ENCODE peak calls at places on chromosomes 13 and 19, in nine cellular contexts. D is mammary epithelial cell, V is left lung, B is PC-9, L is thoracic aorta, U is cardiac muscle cell, J is OCI-LY7, O is body of pancreas, X is breast epithelium. I is an unnamed sample.

GRCh38 chr13:81142306-81142999 is 801.5 kb upstream of the SPRY2 start:
- DNase-seq in V (no peak), O (no peak), B (no peak), U (no peak), D (no peak), X (no peak), J (no peak), L (no peak), I (no peak)

GRCh38 chr13:29849071-29849541 is 1.3 kb downstream of the UBL3 start:
- DNase-seq in D (peak), L (no peak), U (peak), V (no peak), B (no peak), O (peak), J (peak), X (no peak), I (peak)

GRCh38 chr19:7482584-7483439 is 6.0 kb downstream of the PEX11G start:
- DNase-seq in O (no peak), V (peak), D (peak), U (no peak), J (no peak), L (no peak), X (no peak), B (no peak), I (no peak)

GRCh38 chr19:28737021-28737525 is 475.9 kb downstream of the UQCRFS1 start:
- DNase-seq in J (peak), V (no peak), U (peak), O (no peak), L (no peak), B (no peak), D (peak), X (no peak), I (no peak)

GRCh38 chr13:89750371-89750770 is 1597.1 kb upstream of the MIR17HG start:
- DNase-seq in J (no peak), D (no peak), X (no peak), V (no peak), O (no peak), L (no peak), U (no peak), B (no peak), I (no peak)

GRCh38 chr13:98581971-98582702 is 5.2 kb upstream of the STK24 start:
- DNase-seq in U (peak), L (no peak), J (no peak), D (peak), B (no peak), O (no peak), V (no peak), X (no peak), I (no peak)

GRCh38 chr19:12126707-12127106 is 13.4 kb downstream of the ZNF20 start:
- DNase-seq in X (no peak), U (peak), O (peak), L (no peak), D (no peak), B (no peak), V (no peak), J (peak), I (no peak)

GRCh38 chr13:29918845-29919244 is 68.4 kb upstream of the UBL3 start:
- DNase-seq in X (peak), L (no peak), V (no peak), J (no peak), D (peak), U (no peak), O (peak), B (peak), I (no peak)

GRCh38 chr19:1650627-1651009 is 1.8 kb downstream of the TCF3 start:
- DNase-seq in B (no peak), L (no peak), V (no peak), X (no peak), O (no peak), J (peak), D (no peak), U (peak), I (no peak)

GRCh38 chr13:36875431-36875830 is 44.6 kb downstream of the SMAD9 start:
- DNase-seq in O (no peak), J (no peak), B (no peak), D (no peak), L (no peak), X (no peak), U (no peak), V (no peak), I (no peak)

GRCh38 chr19:41929536-41930071 is 1.4 kb upstream of the ERFL start:
- DNase-seq in X (no peak), J (peak), V (no peak), U (no peak), B (no peak), D (no peak), O (no peak), L (no peak), I (no peak)

GRCh38 chr19:55526216-55527196 is 10.4 kb downstream of the SBK2 start:
- DNase-seq in U (peak), J (no peak), O (peak), X (peak), B (peak), L (no peak), V (peak), D (no peak), I (peak)

GRCh38 chr13:78960881-78961280 is 301.9 kb upstream of the OBI1 start:
- DNase-seq in D (no peak), V (peak), B (no peak), L (no peak), J (no peak), O (no peak), U (no peak), X (no peak), I (no peak)

GRCh38 chr13:79631260-79631659 is 150.3 kb downstream of the NDFIP2 start:
- DNase-seq in L (no peak), V (no peak), D (peak), X (peak), O (peak), B (peak), U (no peak), J (no peak), I (no peak)

GRCh38 chr13:114147803-114148520 is 15.5 kb upstream of the RASA3 start:
- DNase-seq in J (no peak), D (no peak), V (no peak), X (no peak), L (no peak), U (no peak), O (no peak), B (no peak), I (no peak)

GRCh38 chr13:78022164-78022877 is 103.7 kb upstream of the EDNRB start:
- DNase-seq in U (no peak), X (no peak), B (no peak), D (peak), J (peak), L (no peak), O (peak), V (peak), I (no peak)

GRCh38 chr19:2332341-2333026 is 4.0 kb downstream of the SPPL2B start:
- DNase-seq in B (no peak), J (peak), D (no peak), U (no peak), O (no peak), V (no peak), X (no peak), L (no peak), I (no peak)

DNA sequence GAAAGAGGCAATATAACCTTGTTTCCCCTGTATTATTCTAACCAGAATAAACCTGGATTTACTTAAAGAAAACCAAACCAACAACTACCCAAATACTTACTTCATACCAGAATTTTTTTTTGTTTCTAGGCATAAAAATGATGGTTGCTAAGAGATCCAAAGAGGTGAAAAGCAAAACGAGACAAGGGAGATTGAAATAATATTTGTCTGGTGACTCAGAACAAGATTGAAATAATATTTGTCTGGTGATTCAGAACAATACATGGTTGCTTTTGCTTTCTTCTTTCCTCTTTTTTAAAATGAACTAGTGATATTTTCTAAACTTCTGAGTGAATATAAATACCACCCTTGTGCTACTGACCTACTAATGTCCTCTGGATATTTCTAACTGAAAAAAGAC is 592.9 kb downstream of the KCTD12 start:
- DNase-seq in X (no peak), B (no peak), U (no peak), D (peak), L (no peak), V (no peak), J (no peak), O (no peak), I (no peak)
- TF ChIP-seq CTCF in X (no peak), B (no peak), U (no peak), D (no peak), L (no peak), V (no peak), J (no peak), O (no peak), I (no peak)

DNA sequence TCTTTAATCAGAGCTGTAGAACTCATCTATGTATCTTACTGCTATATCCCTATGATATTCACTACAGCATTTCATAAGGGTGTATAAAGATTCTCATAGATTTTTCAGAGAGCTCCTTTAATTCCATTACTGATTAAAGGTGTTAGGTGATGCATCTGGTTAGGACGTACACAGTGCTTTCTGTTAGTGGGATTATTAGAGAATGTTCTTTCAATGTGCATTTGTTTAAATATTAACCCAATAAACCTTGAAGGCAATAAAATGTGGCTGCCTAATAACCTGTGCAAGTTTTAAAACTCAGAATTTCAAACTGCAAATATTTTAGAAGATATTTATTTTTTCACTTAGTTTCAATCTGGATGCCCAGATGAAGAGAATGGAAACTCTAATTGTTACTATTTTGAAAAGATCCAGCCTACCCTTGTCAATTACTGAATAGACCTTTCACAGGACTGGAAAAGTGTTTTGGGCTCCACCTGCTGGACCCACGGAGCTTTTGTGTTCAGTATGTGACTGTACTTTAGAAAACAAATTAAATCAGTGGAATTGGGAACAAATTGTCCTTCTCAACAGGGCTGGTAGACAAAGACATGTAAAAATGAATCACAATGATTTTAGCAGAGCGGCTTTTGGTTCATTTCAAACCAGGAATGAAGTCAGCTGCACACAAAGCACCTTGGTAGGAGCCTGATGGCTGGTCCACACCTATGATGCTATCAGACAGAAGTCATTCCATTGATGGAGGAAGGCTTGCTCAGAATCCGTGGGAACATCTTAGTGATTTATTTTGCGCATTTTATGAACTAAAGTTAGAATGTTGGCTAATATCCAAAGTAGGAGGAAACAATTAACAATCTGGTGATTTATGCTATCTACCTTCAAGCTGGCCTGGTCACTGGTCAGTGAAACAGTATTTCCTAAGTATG is 89.5 kb upstream of the RAP2A start:
- DNase-seq in J (peak), D (peak), B (peak), X (peak), O (peak), U (peak), V (peak), L (no peak), I (peak)
- H3K27ac ChIP-seq in J (no peak), D (no peak), B (peak), X (peak), O (peak), U (no peak), V (no peak), L (no peak), I (peak)

GRCh38 chr13:76879876-76880270 is 6.3 kb downstream of the KCTD12 start:
- DNase-seq in B (no peak), X (no peak), D (no peak), J (no peak), L (no peak), V (no peak), O (no peak), U (no peak), I (no peak)
- H3K4me3 ChIP-seq in B (no peak), X (no peak), D (no peak), J (no peak), L (peak), V (no peak), O (no peak), U (no peak), I (no peak)

GRCh38 chr13:110398564-110399507 is 91.8 kb downstream of the COL4A2 start:
- DNase-seq in V (no peak), O (no peak), L (no peak), D (no peak), X (peak), U (peak), J (no peak), B (no peak), I (no peak)
- TF ChIP-seq CTCF in V (no peak), O (no peak), L (no peak), D (no peak), X (no peak), U (no peak), J (no peak), B (no peak), I (no peak)

DNA sequence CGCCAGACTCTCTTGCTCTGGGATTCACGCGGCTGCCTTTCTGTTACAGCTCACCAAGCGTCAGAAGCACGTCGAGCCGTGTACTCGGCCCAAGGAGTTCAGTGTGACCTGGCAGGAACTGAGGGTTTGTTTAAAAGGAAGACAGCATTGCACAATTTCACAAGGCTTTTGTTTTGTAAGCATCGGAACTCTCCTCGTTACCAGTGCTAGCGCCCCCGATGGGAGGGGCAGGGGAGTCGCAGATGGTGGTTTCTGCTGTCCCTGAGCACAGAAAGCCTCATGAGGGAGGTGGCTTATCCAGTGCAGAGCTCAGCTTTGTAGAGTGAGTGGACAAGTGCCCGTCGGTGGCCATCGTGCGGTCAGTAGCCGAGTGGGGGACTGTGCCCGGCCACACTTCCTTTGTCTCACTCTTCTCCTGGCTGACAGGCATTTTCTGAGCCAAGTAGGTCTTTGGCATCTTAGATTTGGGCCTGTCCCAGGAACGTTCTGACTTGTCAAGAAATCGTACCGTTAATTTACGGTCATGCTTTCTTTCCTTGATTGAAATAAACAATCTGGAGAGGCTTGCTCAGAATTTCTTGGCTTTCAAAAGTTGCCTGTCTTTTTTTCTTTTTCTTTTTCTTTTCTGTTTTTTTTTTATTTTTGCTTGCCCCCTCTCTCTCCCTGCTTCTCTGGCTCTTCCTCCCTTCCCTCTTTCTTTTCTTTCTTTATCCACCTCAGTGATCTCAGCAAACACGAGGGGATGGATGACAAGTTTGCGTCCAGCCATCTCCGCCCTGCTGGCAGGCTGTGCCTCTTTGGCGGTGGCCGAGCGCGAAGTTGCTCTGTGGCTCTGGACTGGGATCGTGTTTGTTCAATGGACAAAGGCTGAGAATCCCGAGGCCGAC is 7.7 kb downstream of the KDM4B start:
- DNase-seq in B (no peak), D (peak), V (peak), L (peak), O (peak), X (peak), U (no peak), J (no peak), I (peak)
- H3K27ac ChIP-seq in B (no peak), D (peak), V (peak), L (peak), O (peak), X (peak), U (peak), J (no peak), I (peak)

GRCh38 chr19:48965806-48966540 is 864 bp downstream of the FTL start:
- DNase-seq in X (peak), V (peak), L (peak), D (peak), J (peak), O (peak), B (peak), U (peak), I (peak)

GRCh38 chr19:48966541-48967345 is 1.6 kb downstream of the FTL start:
- DNase-seq in O (no peak), V (no peak), B (no peak), D (no peak), J (no peak), U (no peak), L (no peak), X (no peak), I (no peak)

GRCh38 chr19:48968813-48969218 is 3.7 kb downstream of the FTL start:
- DNase-seq in L (no peak), J (no peak), D (no peak), X (no peak), O (no peak), B (no peak), U (no peak), V (no peak), I (no peak)

GRCh38 chr19:48968179-48968661 is 3.1 kb downstream of the FTL start:
- DNase-seq in J (no peak), D (no peak), X (no peak), B (no peak), L (no peak), V (no peak), O (no peak), U (no peak), I (no peak)

DNA sequence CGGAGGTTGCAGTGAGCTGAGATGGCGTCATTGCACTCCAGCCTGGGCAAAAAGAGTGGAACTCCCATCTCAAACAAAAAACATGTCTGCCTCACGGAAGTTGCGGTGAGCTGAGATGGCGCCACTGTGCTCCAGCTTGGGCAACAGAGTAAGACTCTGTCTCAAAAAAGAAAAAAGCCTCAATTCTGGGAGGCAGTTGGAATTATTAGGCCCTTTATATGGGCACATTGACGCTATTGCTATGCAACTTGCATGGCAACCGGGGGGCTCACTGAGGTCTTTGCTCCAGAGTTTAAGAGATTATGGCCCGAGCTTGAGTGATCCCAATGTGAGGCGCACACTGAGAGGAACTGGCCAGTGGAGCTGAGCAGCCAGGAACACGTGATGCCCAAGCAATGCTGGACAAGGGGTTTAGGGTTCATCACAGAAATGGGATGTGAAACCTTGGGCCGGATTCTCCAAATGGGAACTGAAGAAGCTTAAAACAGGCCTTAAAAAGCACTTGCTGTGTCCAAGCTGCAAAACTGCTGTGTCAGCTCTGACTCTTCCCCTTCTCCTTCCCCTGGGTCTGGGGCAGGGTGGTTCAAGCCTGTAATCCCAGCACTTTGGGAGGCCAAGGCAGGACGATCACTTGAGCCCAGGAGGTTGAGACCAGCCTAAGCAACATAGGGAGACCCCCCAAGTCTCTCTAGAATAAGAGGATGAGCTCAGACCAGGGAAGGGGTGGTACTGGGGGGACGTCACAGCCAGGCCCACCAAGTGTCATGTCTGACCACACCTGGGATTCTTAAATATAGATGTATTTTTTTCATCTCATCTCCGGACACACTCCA is 2.5 kb downstream of the FTL start:
- DNase-seq in J (no peak), X (no peak), B (no peak), U (no peak), O (no peak), D (no peak), L (no peak), V (peak), I (no peak)
- H3K4me3 ChIP-seq in J (no peak), X (peak), B (peak), U (no peak), O (no peak), D (no peak), L (peak), V (peak), I (peak)

I was measured in heart right ventricle.